ENCODE peak calls at places on chromosomes 12 and 14, in nine cellular contexts. B, C, Y, W, T, J, H, X and G are unnamed samples. For H3K9me3, the result is how much of the 10 kb centered on the place peaks cover.

GRCh38 chr12:78096909-78097597 is 266.4 kb downstream of the NAV3 start:
- DNase-seq in C (no peak), J (no peak), B (no peak), X (no peak), T (no peak), H (no peak), W (peak), Y (no peak), G (no peak)

GRCh38 chr12:62640910-62641448 is 174.4 kb downstream of the MON2 start:
- DNase-seq in T (no peak), C (no peak), W (no peak), H (peak), J (no peak), X (peak), Y (no peak), B (no peak), G (no peak)

GRCh38 chr12:116996648-116997047 is 85.9 kb downstream of the FBXW8 start:
- DNase-seq in T (no peak), C (no peak), H (no peak), Y (no peak), W (no peak), X (no peak), B (no peak), J (no peak), G (no peak)

GRCh38 chr12:21607701-21608100 is 3.1 kb upstream of the GYS2 start:
- DNase-seq in J (no peak), C (no peak), H (peak), X (no peak), Y (peak), W (no peak), T (no peak), B (peak), G (no peak)

GRCh38 chr12:4562034-4562657 is at the start of gene DYRK4:
- DNase-seq in W (peak), J (peak), H (no peak), Y (peak), X (peak), T (peak), B (no peak), C (peak), G (no peak)

GRCh38 chr12:47273191-47273626 is 193.4 kb upstream of the AMIGO2 start:
- DNase-seq in T (no peak), C (no peak), W (no peak), Y (no peak), H (no peak), B (no peak), J (no peak), X (no peak), G (no peak)

GRCh38 chr12:102053062-102053349 is 8.8 kb downstream of the WASHC3 start:
- DNase-seq in T (no peak), B (no peak), Y (no peak), W (no peak), H (no peak), J (peak), C (no peak), X (no peak), G (no peak)

GRCh38 chr14:70441641-70442040 is 10.3 kb upstream of the ADAM21 start:
- DNase-seq in X (no peak), Y (no peak), C (no peak), J (no peak), T (no peak), H (no peak), W (no peak), B (no peak), G (no peak)

GRCh38 chr12:122866950-122867607 is 28.8 kb downstream of the VPS37B start:
- DNase-seq in B (no peak), T (no peak), W (no peak), H (no peak), J (no peak), X (peak), C (peak), Y (no peak), G (no peak)

GRCh38 chr14:26730929-26731618 is 133.2 kb upstream of the NOVA1 start:
- DNase-seq in W (no peak), X (peak), Y (peak), T (no peak), C (no peak), J (no peak), B (no peak), H (no peak), G (no peak)

GRCh38 chr12:29072631-29073030 is 76.4 kb upstream of the FAR2 start:
- DNase-seq in T (no peak), H (no peak), C (no peak), B (no peak), J (no peak), W (no peak), Y (peak), X (peak), G (no peak)

GRCh38 chr12:2957816-2958431 is 1.3 kb upstream of the TEAD4 start:
- DNase-seq in T (no peak), C (no peak), X (no peak), W (no peak), J (no peak), H (no peak), B (no peak), Y (no peak), G (no peak)

GRCh38 chr14:40467969-40468368 is 1035.7 kb upstream of the FBXO33 start:
- DNase-seq in C (no peak), J (no peak), T (no peak), W (no peak), Y (no peak), B (no peak), H (no peak), X (no peak), G (no peak)
- H3K9me3 ChIP-seq in C (half or more), J (under half), T (under half), W (under half), Y (under half), B (under half), H (under half), X (half or more), G (under half)

DNA sequence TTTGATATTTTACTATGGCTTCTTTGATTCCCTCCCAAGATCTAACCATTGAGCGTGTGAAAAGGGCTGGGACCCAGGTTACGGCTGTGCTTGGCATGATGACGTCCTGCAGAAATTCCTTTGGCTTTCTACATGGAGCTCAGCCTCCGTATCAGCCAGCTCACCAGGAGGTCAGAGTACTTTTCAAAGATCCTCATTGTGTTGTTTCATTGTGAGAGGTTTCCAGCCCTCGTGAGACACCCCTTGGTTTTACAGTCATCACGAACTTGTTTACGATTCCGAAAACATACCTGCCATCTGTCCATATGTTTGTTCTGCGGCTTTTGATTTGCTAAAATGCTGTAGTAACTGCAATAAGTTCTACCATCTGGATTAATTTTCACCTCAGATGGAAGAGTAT is 453.1 kb downstream of the TMEM121 start:
- DNase-seq in H (no peak), W (no peak), C (no peak), Y (no peak), X (no peak), B (no peak), T (no peak), J (no peak), G (no peak)
- H3K9me3 ChIP-seq in H (under half), W (under half), C (under half), Y (under half), X (half or more), B (under half), T (under half), J (under half), G (under half)

GRCh38 chr14:52267501-52268190 is at the start of gene PTGDR:
- DNase-seq in J (peak), C (peak), H (no peak), X (peak), W (no peak), Y (peak), B (peak), T (peak), G (no peak)
- H3K9me3 ChIP-seq in J (under half), C (under half), H (under half), X (under half), W (under half), Y (under half), B (under half), T (under half), G (under half)

DNA sequence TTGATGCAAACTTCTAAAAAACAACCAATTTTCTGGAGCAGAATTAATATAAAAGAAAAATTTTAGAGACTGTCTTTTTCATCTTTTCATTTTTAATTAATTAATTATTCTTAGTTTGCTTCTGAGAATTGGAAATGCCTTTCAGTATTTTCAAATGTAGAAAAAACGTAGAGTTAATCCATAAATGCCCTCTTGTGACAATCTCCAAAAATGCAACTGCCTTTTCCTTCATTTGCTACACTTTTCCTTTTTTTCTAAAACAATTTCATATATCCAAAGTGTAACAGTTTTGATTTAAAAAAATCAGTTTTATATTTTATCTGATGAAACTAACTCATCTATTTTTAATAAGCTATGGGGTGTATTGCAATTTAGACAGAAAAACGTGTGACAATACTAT is 409.3 kb downstream of the PRKD1 start:
- DNase-seq in H (no peak), W (no peak), X (no peak), T (no peak), Y (no peak), B (no peak), J (no peak), C (no peak), G (no peak)
- H3K9me3 ChIP-seq in H (under half), W (under half), X (under half), T (under half), Y (under half), B (under half), J (under half), C (under half), G (under half)

DNA sequence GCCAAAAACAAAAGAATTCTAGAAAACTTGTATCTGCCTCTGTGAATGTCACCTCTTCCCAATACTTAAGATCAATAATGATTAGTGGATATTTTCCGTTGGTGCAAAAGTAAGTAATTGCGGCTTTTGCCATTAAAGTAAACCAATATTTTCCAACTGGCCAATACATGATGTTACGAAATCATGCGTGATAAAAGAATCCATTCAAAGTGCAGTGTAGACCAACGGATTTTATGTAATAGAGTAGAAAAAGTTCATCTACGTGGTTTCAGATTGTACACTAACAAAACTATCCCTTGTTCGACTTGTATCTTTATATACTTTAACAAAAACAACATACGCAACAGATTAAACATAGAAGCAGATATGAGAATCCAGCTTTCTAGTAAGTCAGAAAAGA is 626 bp upstream of the ZNF268 start:
- DNase-seq in Y (no peak), C (no peak), W (no peak), X (no peak), T (no peak), J (no peak), H (no peak), B (no peak), G (no peak)
- H3K9me3 ChIP-seq in Y (under half), C (half or more), W (under half), X (half or more), T (half or more), J (under half), H (under half), B (under half), G (under half)

DNA sequence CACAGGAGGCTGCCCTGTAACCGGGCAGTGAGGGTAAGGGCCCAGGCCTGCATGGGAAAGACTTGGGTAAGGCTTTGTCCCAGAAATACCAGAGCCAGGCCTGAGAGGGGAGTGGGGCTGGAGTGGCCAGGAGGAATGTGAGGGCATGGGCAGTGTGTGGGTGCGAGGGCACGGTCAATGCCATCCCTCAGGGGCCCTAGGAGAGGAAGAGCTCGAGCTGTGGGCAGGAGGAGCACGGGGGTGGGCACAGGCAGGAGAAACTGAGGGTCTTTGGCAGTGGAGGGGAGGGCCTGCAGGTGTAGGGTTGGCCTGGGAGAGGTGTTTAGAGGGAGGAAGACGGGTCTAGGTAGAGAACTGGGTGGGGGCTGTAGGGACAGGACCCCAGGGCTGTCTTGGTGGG is 381.6 kb downstream of the TMEM121 start:
- DNase-seq in T (no peak), B (no peak), Y (no peak), C (no peak), J (no peak), X (no peak), W (no peak), H (no peak), G (no peak)
- H3K9me3 ChIP-seq in T (under half), B (under half), Y (under half), C (under half), J (under half), X (under half), W (half or more), H (under half), G (under half)